ENCODE peak calls at places on chromosomes 1 and 21, in ten cellular contexts. R is dorsolateral prefrontal cortex, Q is AG10803, P is cardiac fibroblast, X is pancreas, D is brain microvascular endothelial cell, S is foreskin fibroblast, K is left ventricle myocardium inferior, N is AG04450, H is OCI-LY7. M is an unnamed sample.

GRCh38 chr21:23026878-23027277 is 2028.7 kb downstream of the NCAM2 start:
- DNase-seq in R (no peak), Q (no peak), P (no peak), X (no peak), D (no peak), S (no peak), K (no peak), N (no peak), H (no peak), M (no peak)

GRCh38 chr21:37220981-37221664 is 46.0 kb downstream of the VPS26C start:
- DNase-seq in R (peak), Q (peak), P (peak), X (peak), D (peak), S (peak), K (peak), N (peak), H (peak), M (peak)

GRCh38 chr1:28602536-28603439 is 10.7 kb downstream of the RAB42 start:
- DNase-seq in R (no peak), Q (peak), P (peak), X (peak), D (peak), S (peak), K (no peak), N (peak), H (peak), M (peak)

GRCh38 chr1:2240251-2241156 is 12.4 kb downstream of the SKI start:
- DNase-seq in R (no peak), Q (peak), P (peak), X (peak), D (no peak), S (no peak), K (peak), N (no peak), H (no peak), M (peak)

GRCh38 chr1:18109756-18110597 is 2.4 kb downstream of the IGSF21 start:
- DNase-seq in R (peak), Q (peak), P (no peak), X (peak), D (no peak), S (peak), K (peak), N (no peak), H (no peak), M (no peak)

GRCh38 chr1:178768423-178768822 is 43.4 kb downstream of the RALGPS2 start:
- DNase-seq in R (no peak), Q (peak), P (peak), X (no peak), D (no peak), S (no peak), K (no peak), N (no peak), H (peak), M (peak)

GRCh38 chr1:196295766-196296165 is 312.5 kb downstream of the KCNT2 start:
- DNase-seq in R (no peak), Q (no peak), P (no peak), X (no peak), D (no peak), S (peak), K (no peak), N (no peak), H (no peak), M (peak)

GRCh38 chr1:116711061-116711582 is 43.1 kb upstream of the CD2 start:
- DNase-seq in R (no peak), Q (no peak), P (no peak), X (no peak), D (no peak), S (no peak), K (no peak), N (no peak), H (peak), M (no peak)

GRCh38 chr1:49225464-49225863 is 448.8 kb upstream of the BEND5 start:
- DNase-seq in R (no peak), Q (no peak), P (no peak), X (peak), D (no peak), S (no peak), K (no peak), N (no peak), H (no peak), M (no peak)

GRCh38 chr1:237931631-237932030 is 40.9 kb upstream of the ZP4 start:
- DNase-seq in R (no peak), Q (no peak), P (no peak), X (no peak), D (no peak), S (no peak), K (no peak), N (no peak), H (no peak), M (no peak)

GRCh38 chr21:33029512-33029921 is 3.8 kb downstream of the OLIG2 start:
- DNase-seq in R (no peak), Q (no peak), P (no peak), X (no peak), D (no peak), S (no peak), K (no peak), N (no peak), H (no peak), M (no peak)
- H3K4me3 ChIP-seq in R (peak), Q (no peak), P (no peak), X (no peak), D (no peak), S (no peak), K (peak), N (no peak), H (no peak), M (no peak)

GRCh38 chr1:223535261-223535778 is 130.2 kb downstream of the CAPN8 start:
- DNase-seq in R (no peak), Q (no peak), P (no peak), X (no peak), D (no peak), S (no peak), K (no peak), N (no peak), H (no peak), M (no peak)

GRCh38 chr1:223525957-223526356 is 132.7 kb downstream of the CCDC185 start:
- DNase-seq in R (no peak), Q (no peak), P (no peak), X (no peak), D (no peak), S (no peak), K (no peak), N (no peak), H (no peak), M (no peak)

GRCh38 chr1:223533708-223534107 is 131.8 kb downstream of the CAPN8 start:
- DNase-seq in R (no peak), Q (no peak), P (no peak), X (no peak), D (no peak), S (no peak), K (no peak), N (no peak), H (no peak), M (no peak)

GRCh38 chr1:223534677-223535076 is 130.8 kb downstream of the CAPN8 start:
- DNase-seq in R (no peak), Q (no peak), P (no peak), X (no peak), D (no peak), S (no peak), K (no peak), N (no peak), H (no peak), M (no peak)

GRCh38 chr1:223531742-223532341 is 133.7 kb downstream of the CAPN8 start:
- DNase-seq in R (peak), Q (peak), P (peak), X (peak), D (peak), S (peak), K (peak), N (peak), H (peak), M (peak)
- TF ChIP-seq CTCF in R (peak), Q (peak), P (peak), X (peak), D (peak), S (peak), K (peak), N (peak), H (peak), M (peak)

GRCh38 chr21:42496120-42496838 is at the start of gene RSPH1:
- DNase-seq in R (peak), Q (peak), P (peak), X (peak), D (peak), S (peak), K (peak), N (peak), H (peak), M (peak)
- H3K4me3 ChIP-seq in R (peak), Q (peak), P (peak), X (peak), D (peak), S (peak), K (peak), N (peak), H (peak), M (peak)

DNA sequence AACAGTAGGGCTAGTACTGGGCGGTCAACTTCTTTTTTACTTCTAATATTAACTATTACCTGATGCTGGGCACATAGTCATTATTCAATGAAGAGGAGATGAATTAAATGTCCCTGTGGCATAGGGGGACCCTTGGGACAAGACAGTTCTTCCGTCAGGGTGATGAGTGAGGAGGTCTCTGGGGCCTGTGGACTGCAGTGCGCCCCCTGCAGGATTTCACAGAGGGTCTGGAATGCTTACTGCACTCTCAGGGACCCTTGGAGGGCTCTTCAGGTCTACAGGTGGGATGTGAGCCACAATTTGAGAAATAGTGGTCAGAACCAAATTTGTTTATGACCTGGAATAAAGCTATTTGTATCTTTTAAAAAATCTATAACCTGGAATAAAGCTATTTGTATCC is 149.4 kb downstream of the FAM78B start:
- DNase-seq in R (no peak), Q (no peak), P (no peak), X (no peak), D (no peak), S (no peak), K (no peak), N (no peak), H (peak), M (no peak)
- TF ChIP-seq CTCF in R (no peak), Q (peak), P (no peak), X (no peak), D (no peak), S (no peak), K (no peak), N (no peak), H (peak), M (no peak)

GRCh38 chr1:157994081-157994581 is 686 bp downstream of the KIRREL1 start:
- DNase-seq in R (no peak), Q (no peak), P (no peak), X (no peak), D (no peak), S (no peak), K (no peak), N (no peak), H (no peak), M (no peak)
- H3K4me3 ChIP-seq in R (peak), Q (peak), P (peak), X (peak), D (peak), S (peak), K (peak), N (peak), H (no peak), M (peak)

GRCh38 chr21:32214654-32215305 is 64.1 kb downstream of the MIS18A start:
- DNase-seq in R (no peak), Q (no peak), P (no peak), X (no peak), D (no peak), S (no peak), K (no peak), N (no peak), H (no peak), M (no peak)

GRCh38 chr21:32216293-32216692 is 62.6 kb downstream of the MIS18A start:
- DNase-seq in R (no peak), Q (no peak), P (no peak), X (no peak), D (no peak), S (no peak), K (no peak), N (no peak), H (no peak), M (no peak)

GRCh38 chr21:32209580-32209979 is 69.3 kb downstream of the MIS18A start:
- DNase-seq in R (no peak), Q (no peak), P (no peak), X (no peak), D (no peak), S (no peak), K (no peak), N (no peak), H (no peak), M (no peak)

GRCh38 chr21:32212116-32212515 is 66.7 kb downstream of the MIS18A start:
- DNase-seq in R (no peak), Q (no peak), P (no peak), X (no peak), D (no peak), S (no peak), K (no peak), N (no peak), H (no peak), M (no peak)

GRCh38 chr21:32215306-32215685 is 63.6 kb downstream of the MIS18A start:
- DNase-seq in R (no peak), Q (no peak), P (no peak), X (no peak), D (no peak), S (no peak), K (no peak), N (no peak), H (no peak), M (no peak)
- TF ChIP-seq CTCF in R (no peak), Q (no peak), P (no peak), X (no peak), D (no peak), S (no peak), K (no peak), N (no peak), H (no peak), M (no peak)

DNA sequence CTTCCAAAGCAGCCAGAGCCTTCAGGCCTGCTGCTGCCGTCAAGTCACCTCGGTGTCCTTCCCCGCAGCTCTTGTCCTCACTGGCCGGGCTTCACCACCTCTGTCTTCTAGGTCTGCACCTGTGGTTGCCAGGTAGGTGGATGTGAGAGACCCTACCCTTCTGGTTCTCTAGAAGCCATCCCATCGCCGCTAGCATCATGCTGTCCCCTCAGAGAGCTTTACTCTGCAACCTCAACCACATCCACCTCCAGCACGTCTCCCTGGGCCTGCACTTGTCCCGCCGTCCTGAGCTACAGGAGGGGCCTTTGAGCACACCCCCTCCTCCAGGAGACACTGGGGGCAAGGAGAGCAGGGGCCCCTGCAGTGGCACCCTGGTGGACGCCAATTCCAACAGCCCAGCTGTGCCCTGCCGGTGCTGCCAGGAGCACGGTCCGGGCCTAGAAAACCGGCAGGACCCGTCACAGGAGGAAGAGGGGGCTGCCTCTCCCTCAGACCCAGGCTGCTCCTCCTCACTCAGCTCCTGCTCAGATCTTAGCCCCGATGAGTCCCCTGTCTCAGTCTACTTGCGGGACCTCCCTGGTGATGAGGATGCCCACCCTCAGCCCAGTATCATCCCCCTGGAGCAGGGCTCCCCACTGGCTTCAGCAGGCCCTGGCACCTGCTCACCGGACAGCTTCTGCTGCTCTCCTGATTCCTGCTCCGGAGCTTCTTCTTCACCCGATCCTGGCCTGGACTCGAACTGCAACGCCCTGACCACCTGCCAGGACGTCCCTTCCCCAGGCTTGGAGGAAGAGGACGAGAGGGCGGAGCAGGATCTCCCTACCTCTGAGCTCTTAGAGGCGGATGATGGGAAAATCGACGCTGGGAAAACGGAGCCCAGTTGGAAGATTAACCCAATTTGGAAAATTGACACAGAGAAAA is 1.1 kb downstream of the RUSC1 start:
- DNase-seq in R (no peak), Q (no peak), P (no peak), X (peak), D (no peak), S (no peak), K (no peak), N (no peak), H (no peak), M (no peak)
- H3K4me3 ChIP-seq in R (peak), Q (peak), P (peak), X (no peak), D (peak), S (peak), K (peak), N (peak), H (peak), M (peak)

DNA sequence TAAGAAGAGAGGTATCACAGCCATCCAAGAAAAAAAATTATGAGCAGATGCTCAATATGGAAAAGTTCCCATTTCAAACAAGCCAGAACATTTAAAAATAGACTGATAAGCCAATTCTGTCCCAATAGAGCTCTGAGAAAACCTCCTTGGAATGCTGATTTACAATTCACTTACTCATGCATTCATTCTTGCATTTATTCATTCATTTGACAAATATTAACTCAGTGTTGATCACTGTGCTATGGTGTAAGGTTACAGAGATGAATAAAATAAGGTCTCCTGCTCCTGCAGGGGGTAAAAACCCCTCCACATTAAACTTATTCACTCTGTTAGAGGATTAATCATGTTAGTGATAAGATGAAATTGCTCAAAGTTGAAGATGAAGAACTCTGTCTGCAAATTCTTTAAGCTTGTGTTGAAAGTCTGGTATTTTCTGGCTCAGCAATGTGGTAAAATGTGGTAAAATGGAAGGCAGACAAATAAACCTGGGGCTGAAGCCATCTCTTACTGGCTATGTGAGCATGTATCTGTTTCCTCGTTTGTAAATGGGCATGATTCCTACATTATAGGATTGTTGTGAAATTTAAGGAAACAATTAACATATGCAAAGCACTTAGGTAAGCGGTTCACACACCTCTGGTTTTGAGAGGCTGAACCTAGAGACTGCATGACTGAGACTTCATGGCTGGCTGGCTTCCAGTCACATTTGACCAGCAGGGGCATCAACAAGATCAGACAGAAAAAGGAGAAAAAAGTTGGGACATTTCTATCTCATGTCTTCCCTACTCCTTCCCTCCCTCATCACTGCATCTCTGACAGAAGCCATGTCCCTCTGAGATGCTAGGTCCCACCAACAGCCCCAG is 45.0 kb upstream of the DAB1 start:
- DNase-seq in R (no peak), Q (peak), P (peak), X (no peak), D (peak), S (peak), K (no peak), N (peak), H (no peak), M (peak)
- TF ChIP-seq CTCF in R (no peak), Q (peak), P (no peak), X (no peak), D (no peak), S (no peak), K (no peak), N (no peak), H (no peak), M (peak)